ENCODE peak calls at places on chromosomes 1 and 21, in four cellular contexts. W is CD8-positive, alpha-beta T cell; Z is mesothelial cell of epicardium; O is Panc1. H is an unnamed sample.

GRCh38 chr21:46366091-46366490 is 42.1 kb downstream of the PCNT start:
- DNase-seq in Z (no peak), O (no peak), W (no peak), H (no peak)

GRCh38 chr1:1426961-1427934 is 6.2 kb upstream of the ANKRD65 start:
- DNase-seq in O (no peak), W (no peak), Z (peak), H (no peak)

GRCh38 chr1:12511128-12511484 is 106.9 kb downstream of the DHRS3 start:
- DNase-seq in W (no peak), Z (no peak), O (no peak), H (no peak)

GRCh38 chr1:70284366-70284765 is 63.2 kb downstream of the SRSF11 start:
- DNase-seq in Z (no peak), W (no peak), O (no peak), H (peak)

GRCh38 chr1:117652421-117652820 is 46.6 kb downstream of the TENT5C start:
- DNase-seq in O (no peak), W (no peak), Z (no peak), H (no peak)

GRCh38 chr1:11673089-11673769 is 7.7 kb downstream of the MAD2L2 start:
- DNase-seq in Z (no peak), O (no peak), W (no peak), H (no peak)

GRCh38 chr1:156900019-156900718 is 6.7 kb downstream of the PEAR1 start:
- DNase-seq in W (no peak), Z (no peak), O (no peak), H (no peak)

GRCh38 chr1:36885537-36886441 is 148.5 kb downstream of the GRIK3 start:
- DNase-seq in O (no peak), Z (peak), W (no peak), H (no peak)

GRCh38 chr1:206816390-206817287 is 44.3 kb upstream of the IL10 start:
- DNase-seq in O (no peak), Z (no peak), W (no peak), H (no peak)

GRCh38 chr1:86448670-86449069 is 20.1 kb upstream of the CLCA1 start:
- DNase-seq in Z (no peak), W (no peak), O (no peak), H (no peak)

GRCh38 chr1:66296370-66296769 is 237.6 kb upstream of the SGIP1 start:
- DNase-seq in O (no peak), Z (no peak), W (no peak), H (no peak)

GRCh38 chr1:236761397-236762132 is 33.5 kb upstream of the MTR start:
- DNase-seq in Z (no peak), O (no peak), W (no peak), H (no peak)

GRCh38 chr1:179101566-179101965 is 19.7 kb downstream of the TOR3A start:
- DNase-seq in O (no peak), Z (no peak), W (no peak), H (no peak)

GRCh38 chr1:6969106-6969505 is 183.9 kb downstream of the CAMTA1 start:
- DNase-seq in Z (no peak), W (no peak), O (no peak), H (no peak)

GRCh38 chr1:30088594-30089556 is 634.5 kb downstream of the MATN1 start:
- DNase-seq in Z (peak), W (no peak), O (no peak), H (no peak)

H was measured in keratinocyte.